ENCODE peak calls at places on chromosomes 13 and 19, in eight cellular contexts. Q is heart right ventricle; X is effector memory CD4-positive, alpha-beta T cell; S is ovary; B is testis; M is GM23338; E is cardiac muscle cell; O is tibial artery. R is an unnamed sample.

GRCh38 chr13:31588923-31589322 is 150.4 kb upstream of the RXFP2 start:
- DNase-seq in Q (no peak), X (no peak), S (no peak), B (no peak), M (no peak), E (no peak), O (no peak), R (no peak)

GRCh38 chr13:33134213-33134612 is 118.0 kb downstream of the KL start:
- DNase-seq in Q (no peak), X (no peak), S (no peak), B (no peak), M (no peak), E (no peak), O (no peak), R (no peak)

GRCh38 chr19:58009666-58010301 is 7.2 kb upstream of the ZNF606 start:
- DNase-seq in Q (peak; percentile 93), X (peak; percentile 27), S (peak; percentile 87), B (peak; percentile 93), M (peak; percentile 90), E (peak; percentile 95), O (peak; percentile 67), R (peak; percentile 71)

GRCh38 chr13:60990032-60990733 is 425.5 kb downstream of the PCDH20 start:
- DNase-seq in Q (no peak), X (no peak), S (no peak), B (no peak), M (peak; percentile 72), E (no peak), O (no peak), R (no peak)

GRCh38 chr19:38070573-38070972 is 153.4 kb downstream of the DPF1 start:
- DNase-seq in Q (no peak), X (no peak), S (no peak), B (no peak), M (no peak), E (no peak), O (no peak), R (no peak)

GRCh38 chr19:48403606-48404005 is 10.1 kb downstream of the GRIN2D start:
- DNase-seq in Q (no peak), X (no peak), S (no peak), B (peak; percentile 79), M (peak; percentile 93), E (peak; percentile 77), O (peak; percentile 36), R (peak; percentile 68)

GRCh38 chr19:16860118-16860517 is 28.7 kb upstream of the F2RL3 start:
- DNase-seq in Q (no peak), X (no peak), S (no peak), B (no peak), M (no peak), E (no peak), O (no peak), R (no peak)

GRCh38 chr19:49165865-49166301 is 8.3 kb downstream of the TRPM4 start:
- DNase-seq in Q (no peak), X (no peak), S (no peak), B (no peak), M (peak; percentile 48), E (no peak), O (no peak), R (no peak)

GRCh38 chr13:68023838-68024581 is 793.9 kb upstream of the PCDH9 start:
- DNase-seq in Q (no peak), X (no peak), S (no peak), B (peak; percentile 38), M (peak; percentile 30), E (no peak), O (no peak), R (no peak)

GRCh38 chr13:107586216-107586615 is 629.1 kb downstream of the LIG4 start:
- DNase-seq in Q (no peak), X (no peak), S (no peak), B (no peak), M (no peak), E (no peak), O (no peak), R (no peak)

GRCh38 chr13:36549771-36550170 is 117.5 kb downstream of the CCNA1 start:
- DNase-seq in Q (no peak), X (no peak), S (no peak), B (no peak), M (peak; percentile 31), E (peak; percentile 45), O (no peak), R (no peak)

GRCh38 chr13:50731400-50731799 is 112.1 kb downstream of the DLEU7 start:
- DNase-seq in Q (no peak), X (no peak), S (no peak), B (no peak), M (no peak), E (no peak), O (no peak), R (no peak)

GRCh38 chr13:94309997-94310842 is 169.3 kb downstream of the DCT start:
- DNase-seq in Q (no peak), X (no peak), S (no peak), B (no peak), M (no peak), E (no peak), O (no peak), R (no peak)

GRCh38 chr19:49896863-49897621 is at the start of gene IL4I1:
- DNase-seq in Q (no peak), X (peak; percentile 73), S (no peak), B (no peak), M (no peak), E (no peak), O (peak; percentile 58), R (no peak)

GRCh38 chr19:38529610-38530009 is 88.1 kb downstream of the MAP4K1 start:
- DNase-seq in Q (no peak), X (no peak), S (no peak), B (no peak), M (no peak), E (no peak), O (no peak), R (no peak)

GRCh38 chr13:39036212-39036611 is 1.7 kb downstream of the PROSER1 start:
- DNase-seq in Q (no peak), X (no peak), S (no peak), B (no peak), M (peak; percentile 50), E (peak; percentile 24), O (no peak), R (no peak)

GRCh38 chr19:40144151-40144550 is 47.1 kb upstream of the MAP3K10 start:
- DNase-seq in Q (no peak), X (no peak), S (no peak), B (no peak), M (no peak), E (no peak), O (no peak), R (no peak)

GRCh38 chr19:14073925-14074838 is 1.6 kb downstream of the MISP3 start:
- DNase-seq in Q (no peak), X (no peak), S (no peak), B (no peak), M (no peak), E (peak; percentile 15), O (no peak), R (no peak)

GRCh38 chr13:36774895-36775294 is 44.1 kb upstream of the RFXAP start:
- DNase-seq in Q (no peak), X (no peak), S (no peak), B (no peak), M (no peak), E (no peak), O (no peak), R (no peak)

GRCh38 chr19:13056052-13056660 is 46.5 kb downstream of the LYL1 start:
- DNase-seq in Q (peak; percentile 57), X (no peak), S (peak; percentile 73), B (peak; percentile 65), M (peak; percentile 73), E (no peak), O (peak; percentile 75), R (peak; percentile 86)
- H3K4me1 ChIP-seq in Q (peaks cover 100% of the 10 kb centered on the region), X (no peaks in the 10 kb centered on the region), S (peaks cover 69% of the 10 kb centered on the region), B (peaks cover 98% of the 10 kb centered on the region), M (peaks cover 82% of the 10 kb centered on the region), E (peaks cover 31% of the 10 kb centered on the region), O (no peaks in the 10 kb centered on the region), R (no peaks in the 10 kb centered on the region)

DNA sequence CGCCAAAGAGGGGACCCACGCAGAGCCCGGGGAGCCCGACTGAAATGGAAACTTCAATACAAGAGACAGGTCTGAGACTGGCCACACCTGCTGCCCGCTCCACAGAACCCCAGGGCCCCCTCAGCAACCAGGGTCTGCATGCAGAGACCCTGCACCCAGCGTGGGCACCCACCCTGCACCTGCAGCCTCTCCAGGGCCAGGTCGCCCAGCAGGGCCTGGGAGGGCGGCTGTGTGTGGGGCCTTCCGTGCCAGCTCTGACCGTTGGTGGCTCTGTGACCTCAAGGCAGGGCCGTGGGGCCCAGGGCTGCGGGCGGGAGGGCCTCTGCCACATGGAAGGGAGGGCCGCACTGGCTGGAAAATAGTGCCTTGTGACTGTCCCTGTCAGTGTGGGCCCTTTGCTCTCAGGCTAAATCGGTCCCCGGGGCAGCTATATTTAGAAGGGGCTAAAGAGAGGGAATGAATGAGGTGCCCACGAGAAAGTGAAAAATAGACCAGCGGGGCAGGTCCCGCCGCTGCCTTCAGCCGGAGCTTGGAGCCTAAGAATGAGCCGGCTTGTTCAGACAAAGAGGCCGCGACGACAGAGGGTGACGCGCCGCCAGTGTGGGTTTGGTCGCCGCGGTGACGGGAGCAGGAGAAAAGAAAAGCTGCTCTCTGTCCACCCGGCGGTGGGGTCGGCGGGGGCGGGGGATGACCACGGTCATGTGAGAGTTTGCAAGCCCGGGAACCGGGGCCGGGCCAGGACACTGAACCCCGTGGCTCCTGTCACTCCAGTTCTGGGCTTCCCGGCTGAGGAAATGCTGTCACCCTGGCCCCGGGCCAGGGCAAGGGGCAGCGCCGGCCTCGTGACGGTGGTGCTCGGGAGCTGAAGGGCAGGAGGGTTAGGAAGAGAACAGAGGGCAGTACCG is 70.5 kb downstream of the GADD45B start:
- DNase-seq in Q (peak; percentile 84), X (no peak), S (peak; percentile 61), B (peak; percentile 56), M (peak; percentile 81), E (peak; percentile 86), O (peak; percentile 87), R (peak; percentile 94)
- H3K27ac ChIP-seq in Q (peak overlapping the region; percentile 96), X (no peak overlapping the region), S (no peak overlapping the region), B (peak overlapping the region; percentile 52), M (peak overlapping the region; percentile 39), E (peak overlapping the region; percentile 100), O (peak overlapping the region; percentile 96), R (peak overlapping the region; percentile 12)

GRCh38 chr19:15399635-15400034 is 19.2 kb downstream of the AKAP8L start:
- DNase-seq in Q (no peak), X (no peak), S (no peak), B (no peak), M (no peak), E (no peak), O (no peak), R (peak; percentile 68)

GRCh38 chr19:15403151-15403531 is 15.6 kb downstream of the AKAP8L start:
- DNase-seq in Q (no peak), X (no peak), S (no peak), B (no peak), M (no peak), E (no peak), O (no peak), R (no peak)

GRCh38 chr19:15402411-15403150 is 16.2 kb downstream of the AKAP8L start:
- DNase-seq in Q (no peak), X (no peak), S (no peak), B (peak; percentile 73), M (no peak), E (no peak), O (no peak), R (no peak)

GRCh38 chr19:15400521-15401396 is 18.0 kb downstream of the AKAP8L start:
- DNase-seq in Q (no peak), X (no peak), S (no peak), B (no peak), M (no peak), E (no peak), O (no peak), R (no peak)

GRCh38 chr19:15401397-15401710 is 17.4 kb downstream of the AKAP8L start:
- DNase-seq in Q (no peak), X (no peak), S (no peak), B (no peak), M (no peak), E (no peak), O (no peak), R (no peak)
- H3K4me1 ChIP-seq in Q (peaks cover 61% of the 10 kb centered on the region), X (no peaks in the 10 kb centered on the region), S (peaks cover 20% of the 10 kb centered on the region), B (peaks cover 44% of the 10 kb centered on the region), M (no peaks in the 10 kb centered on the region), E (peaks cover 34% of the 10 kb centered on the region), O (peaks cover 7% of the 10 kb centered on the region), R (peaks cover 1% of the 10 kb centered on the region)

GRCh38 chr13:44906758-44907157 is 82.5 kb downstream of the NUFIP1 start:
- DNase-seq in Q (no peak), X (no peak), S (peak; percentile 54), B (peak; percentile 67), M (no peak), E (peak; percentile 20), O (peak; percentile 55), R (peak; percentile 57)
- H3K27ac ChIP-seq in Q (no peak overlapping the region), X (no peak overlapping the region), S (peak overlapping the region; percentile 57), B (peak overlapping the region; percentile 81), M (no peak overlapping the region), E (no peak overlapping the region), O (peak overlapping the region; percentile 69), R (peak overlapping the region; percentile 95)